ENCODE peak calls at places on chromosomes 7 and 10, in eight cellular contexts. T is AG10803; N is osteoblast; U is activated T-cell treated with anti-CD3 and anti-CD28 coated beads for 4 hours; J is AG09309; W is stimulated activated CD4-positive, alpha-beta T cell treated with anti-CD3 and anti-CD28 coated beads, Interleukin-15, amount 100 ng/mL, for 24 hours; F is activated CD8-positive, alpha-beta T cell treated with anti-CD3 and anti-CD28 coated beads for 36 hours; I is CD8-positive, alpha-beta memory T cell. R is an unnamed sample.

GRCh38 chr10:34985823-34986222 is 104.3 kb downstream of the CUL2 start:
- DNase-seq in T (no peak), N (peak), U (no peak), J (no peak), W (no peak), F (no peak), I (no peak), R (no peak)

GRCh38 chr10:117627561-117627960 is 85.0 kb downstream of the EMX2 start:
- DNase-seq in T (no peak), N (no peak), U (no peak), J (no peak), W (no peak), F (no peak), I (no peak), R (no peak)

GRCh38 chr7:28133872-28134271 is 46.7 kb downstream of the JAZF1 start:
- DNase-seq in T (no peak), N (no peak), U (no peak), J (no peak), W (no peak), F (no peak), I (no peak), R (no peak)

GRCh38 chr7:105279688-105280007 is 109.1 kb downstream of the SRPK2 start:
- DNase-seq in T (no peak), N (no peak), U (no peak), J (no peak), W (no peak), F (no peak), I (no peak), R (no peak)

GRCh38 chr7:11557627-11558026 is 274.4 kb downstream of the THSD7A start:
- DNase-seq in T (no peak), N (no peak), U (no peak), J (no peak), W (no peak), F (no peak), I (no peak), R (no peak)

GRCh38 chr10:69728335-69728861 is 73.3 kb upstream of the COL13A1 start:
- DNase-seq in T (peak), N (peak), U (no peak), J (no peak), W (no peak), F (no peak), I (no peak), R (no peak)

GRCh38 chr7:150412518-150413247 is 33.6 kb downstream of the ZNF775 start:
- DNase-seq in T (no peak), N (peak), U (no peak), J (no peak), W (no peak), F (no peak), I (no peak), R (no peak)

GRCh38 chr7:66099551-66100407 is 14.9 kb upstream of the CRCP start:
- DNase-seq in T (peak), N (peak), U (no peak), J (peak), W (peak), F (peak), I (no peak), R (peak)

GRCh38 chr7:2665359-2665791 is 22.6 kb upstream of the AMZ1 start:
- DNase-seq in T (no peak), N (no peak), U (no peak), J (no peak), W (no peak), F (peak), I (no peak), R (no peak)

GRCh38 chr10:122853665-122854313 is 8.1 kb upstream of the CUZD1 start:
- DNase-seq in T (peak), N (no peak), U (no peak), J (no peak), W (no peak), F (no peak), I (no peak), R (peak)

GRCh38 chr7:43006008-43006407 is 73.8 kb downstream of the MRPL32 start:
- DNase-seq in T (no peak), N (no peak), U (no peak), J (no peak), W (no peak), F (no peak), I (no peak), R (no peak)

GRCh38 chr10:78566216-78567135 is 502.3 kb upstream of the ZMIZ1 start:
- DNase-seq in T (peak), N (no peak), U (no peak), J (peak), W (no peak), F (no peak), I (no peak), R (no peak)

GRCh38 chr7:39085590-39086049 is 107.9 kb downstream of the POU6F2 start:
- DNase-seq in T (no peak), N (no peak), U (no peak), J (no peak), W (no peak), F (no peak), I (no peak), R (no peak)

R was measured in DND-41.